ENCODE peak calls at places on chromosomes 11 and 22, in four cellular contexts. X, A, W and P are unnamed samples. For H3K4me1, the result is how much of the 10 kb centered on the place peaks cover.

GRCh38 chr22:11616811-11617210 is 3911.2 kb upstream of the OR11H1 start:
- DNase-seq in X (no peak), A (no peak), W (no peak), P (no peak)

GRCh38 chr22:49212466-49212865 is 615.2 kb downstream of the BRD1 start:
- DNase-seq in X (no peak), A (no peak), W (no peak), P (no peak)

GRCh38 chr11:122714484-122714883 is 59.0 kb downstream of the UBASH3B start:
- DNase-seq in X (no peak), A (no peak), W (no peak), P (no peak)

GRCh38 chr22:42344391-42344861 is 74.0 kb upstream of the TCF20 start:
- DNase-seq in X (no peak), A (no peak), W (no peak), P (no peak)

GRCh38 chr11:117972589-117973445 is 13.4 kb upstream of the IL10RA start:
- DNase-seq in X (no peak), A (no peak), W (no peak), P (no peak)

GRCh38 chr22:46815896-46816721 is 53.7 kb downstream of the TBC1D22A start:
- DNase-seq in X (no peak), A (no peak), W (peak), P (no peak)

GRCh38 chr22:41504397-41504796 is 35.5 kb downstream of the ACO2 start:
- DNase-seq in X (no peak), A (no peak), W (no peak), P (no peak)

GRCh38 chr11:117750916-117751773 is 45.9 kb downstream of the DSCAML1 start:
- DNase-seq in X (no peak), A (no peak), W (no peak), P (no peak)

GRCh38 chr11:46392421-46393230 is 1.1 kb upstream of the CHRM4 start:
- DNase-seq in X (no peak), A (no peak), W (peak), P (peak)

GRCh38 chr11:119531091-119531490 is 108.1 kb upstream of the THY1 start:
- DNase-seq in X (no peak), A (no peak), W (no peak), P (no peak)

GRCh38 chr11:94767701-94768601 is at the start of gene AMOTL1:
- DNase-seq in X (no peak), A (peak), W (no peak), P (peak)

GRCh38 chr11:71222318-71223080 is 29.9 kb downstream of the SHANK2 start:
- DNase-seq in X (no peak), A (no peak), W (no peak), P (no peak)

GRCh38 chr11:134652586-134653255 is 240.7 kb upstream of the B3GAT1 start:
- DNase-seq in X (no peak), A (no peak), W (no peak), P (no peak)

GRCh38 chr11:119205574-119206511 is at the start of gene CBL:
- DNase-seq in X (peak), A (peak), W (peak), P (peak)

GRCh38 chr11:35367491-35367890 is 51.9 kb downstream of the SLC1A2 start:
- DNase-seq in X (no peak), A (no peak), W (no peak), P (no peak)

GRCh38 chr22:20761536-20761935 is 12.4 kb upstream of the SERPIND1 start:
- DNase-seq in X (no peak), A (no peak), W (no peak), P (no peak)

GRCh38 chr11:134230339-134230738 is 5.9 kb downstream of the VPS26B start:
- DNase-seq in X (no peak), A (no peak), W (no peak), P (no peak)

GRCh38 chr22:20218320-20218872 is 49.7 kb downstream of the RTN4R start:
- DNase-seq in X (no peak), A (no peak), W (no peak), P (no peak)

GRCh38 chr22:36010913-36011312 is 17.7 kb downstream of the RBFOX2 start:
- DNase-seq in X (no peak), A (no peak), W (no peak), P (no peak)

GRCh38 chr11:128634395-128634794 is 47.0 kb upstream of the ETS1 start:
- DNase-seq in X (no peak), A (no peak), W (no peak), P (no peak)

GRCh38 chr11:69657456-69657910 is 16.5 kb downstream of the CCND1 start:
- DNase-seq in X (no peak), A (no peak), W (no peak), P (no peak)

GRCh38 chr11:72972541-72973128 is 158.4 kb downstream of the ATG16L2 start:
- DNase-seq in X (no peak), A (no peak), W (no peak), P (no peak)

GRCh38 chr11:122743093-122743741 is 87.7 kb downstream of the UBASH3B start:
- DNase-seq in X (no peak), A (no peak), W (no peak), P (no peak)

GRCh38 chr11:26549176-26549575 is 22.9 kb downstream of the MUC15 start:
- DNase-seq in X (no peak), A (no peak), W (no peak), P (no peak)

GRCh38 chr11:29343465-29344333 is 673.1 kb downstream of the KCNA4 start:
- DNase-seq in X (no peak), A (no peak), W (peak), P (no peak)

GRCh38 chr11:126607374-126607773 is 251.9 kb downstream of the ST3GAL4 start:
- DNase-seq in X (no peak), A (peak), W (peak), P (no peak)

GRCh38 chr11:11740081-11740702 is 101.6 kb upstream of the USP47 start:
- DNase-seq in X (no peak), A (no peak), W (no peak), P (no peak)

GRCh38 chr22:29820941-29821789 is 16.9 kb downstream of the ASCC2 start:
- DNase-seq in X (peak), A (no peak), W (peak), P (no peak)

GRCh38 chr11:133945087-133945974 is 11.4 kb downstream of the IGSF9B start:
- DNase-seq in X (no peak), A (no peak), W (no peak), P (no peak)

GRCh38 chr11:126478466-126478865 is 123.0 kb downstream of the ST3GAL4 start:
- DNase-seq in X (no peak), A (no peak), W (no peak), P (no peak)

GRCh38 chr22:42791721-42792452 is 65.2 kb downstream of the ARFGAP3 start:
- DNase-seq in X (no peak), A (no peak), W (no peak), P (no peak)

GRCh38 chr22:27602390-27602789 is 199.2 kb downstream of the MN1 start:
- DNase-seq in X (no peak), A (no peak), W (no peak), P (no peak)

GRCh38 chr22:48750282-48750681 is 1077.4 kb downstream of the BRD1 start:
- DNase-seq in X (no peak), A (no peak), W (no peak), P (no peak)

GRCh38 chr22:33302049-33302545 is 243.9 kb upstream of the SYN3 start:
- DNase-seq in X (peak), A (peak), W (peak), P (peak)

GRCh38 chr22:28788601-28789000 is 11.8 kb downstream of the XBP1 start:
- DNase-seq in X (no peak), A (no peak), W (no peak), P (no peak)

GRCh38 chr22:45673482-45674175 is 2.0 kb downstream of the ATXN10 start:
- DNase-seq in X (no peak), A (no peak), W (no peak), P (no peak)
- H3K4me3 ChIP-seq in X (peak), A (no peak), W (peak), P (no peak)

DNA sequence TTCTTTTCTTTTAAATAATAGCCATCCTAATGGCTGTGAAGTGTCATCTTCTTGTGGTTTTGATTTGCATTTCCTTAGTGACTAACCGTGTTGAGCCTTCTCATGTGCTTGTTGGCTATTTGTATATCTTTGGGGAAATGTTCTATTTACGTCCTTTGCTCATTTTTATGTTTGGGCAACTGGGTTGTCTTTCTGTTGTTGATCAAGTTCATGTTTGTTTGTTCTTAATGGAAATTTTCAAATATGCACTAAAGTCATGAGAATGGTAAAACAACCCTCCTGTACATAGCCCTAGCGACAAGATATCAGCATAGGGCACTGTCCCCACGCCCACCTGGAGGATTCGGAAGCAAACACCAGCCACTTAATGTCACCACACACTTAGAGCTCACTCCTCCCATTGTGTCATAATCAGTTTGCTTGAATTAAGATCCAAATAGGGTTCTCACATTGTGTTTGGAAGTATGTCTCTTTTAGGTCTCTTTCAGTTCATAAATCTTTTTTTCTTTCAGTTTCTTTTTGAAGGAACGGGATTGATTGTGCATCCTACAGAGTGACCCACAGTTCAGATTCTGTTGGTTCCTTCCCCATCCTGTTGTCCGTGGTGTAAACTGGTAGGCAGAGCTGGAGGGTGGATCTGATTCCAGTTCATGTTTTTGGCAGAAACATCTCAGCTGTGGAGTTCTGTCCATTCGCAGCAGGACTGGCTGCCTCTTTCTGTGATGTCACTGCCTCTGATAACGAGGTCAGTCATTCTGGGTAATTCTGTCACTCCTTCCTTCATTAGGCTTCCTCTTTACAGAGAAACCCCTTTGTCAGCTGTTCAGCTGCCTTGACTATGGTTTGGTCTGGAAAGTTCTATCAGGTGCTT is 26.4 kb upstream of the ADORA2A start:
- DNase-seq in X (peak), A (no peak), W (no peak), P (no peak)
- H3K4me1 ChIP-seq in X (under half), A (under half), W (under half), P (under half)

GRCh38 chr11:130313383-130314183 is 1.1 kb downstream of the ZBTB44 start:
- DNase-seq in X (no peak), A (no peak), W (no peak), P (peak)
- TF ChIP-seq SUZ12 in X (no peak), A (no peak), W (no peak), P (no peak)

GRCh38 chr11:20205807-20206206 is 45.5 kb upstream of the DBX1 start:
- DNase-seq in X (no peak), A (no peak), W (no peak), P (no peak)
- H3K4me3 ChIP-seq in X (no peak), A (no peak), W (no peak), P (no peak)

DNA sequence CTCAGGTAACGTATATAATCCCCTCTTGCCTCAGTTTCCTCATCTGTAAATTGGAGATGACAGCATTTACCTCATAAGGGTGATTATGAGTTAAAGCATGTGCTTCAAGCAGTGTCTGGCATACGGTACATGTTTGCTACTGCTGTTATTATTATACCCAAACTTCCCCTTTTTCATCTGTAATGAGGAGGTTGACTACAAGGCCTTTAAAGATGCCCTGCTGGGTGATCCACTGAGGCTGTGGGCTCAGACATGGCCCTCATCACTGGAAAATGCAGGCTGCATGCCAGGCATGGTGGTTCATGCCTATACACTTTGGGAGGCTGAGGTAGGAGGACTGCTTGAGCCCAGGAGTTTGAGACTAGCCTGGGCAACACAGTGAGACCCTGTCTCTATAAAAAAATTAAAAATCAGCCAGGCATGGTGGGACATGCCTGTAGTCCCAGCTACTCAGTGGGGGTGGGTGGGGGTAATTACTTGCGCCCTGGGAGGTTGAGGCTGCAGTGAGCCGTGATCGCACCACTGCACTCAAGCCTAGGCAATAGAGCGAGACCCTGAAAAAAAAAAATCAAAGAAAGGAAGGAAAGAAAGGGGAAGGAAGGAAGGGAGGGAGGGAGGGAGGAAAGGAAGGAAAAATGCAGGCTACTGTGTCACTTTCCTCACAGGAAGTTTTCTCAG is 4.3 kb downstream of the PIK3IP1 start:
- DNase-seq in X (no peak), A (no peak), W (no peak), P (no peak)
- H3K4me1 ChIP-seq in X (under half), A (under half), W (half or more), P (under half)